ENCODE peak calls at places on chromosomes 11 and 22, in eight cellular contexts. One of them, this sample, is unnamed.

GRCh38 chr11:95228081-95228859 is 2.7 kb downstream of the SESN3 start:
- DNase-seq in left lung: no peak
- DNase-seq in adrenal gland: no peak
- DNase-seq in neural crest cell: no peak
- DNase-seq in GM13977: no peak
- DNase-seq in fibroblast of villous mesenchyme: no peak
- DNase-seq in Calu3: no peak
- DNase-seq in heart right ventricle: no peak
- DNase-seq in this sample: no peak

GRCh38 chr22:36606114-36606513 is 77.1 kb upstream of the EIF3D start:
- DNase-seq in neural crest cell: no peak
- DNase-seq in left lung: no peak
- DNase-seq in GM13977: no peak
- DNase-seq in Calu3: no peak
- DNase-seq in fibroblast of villous mesenchyme: no peak
- DNase-seq in adrenal gland: no peak
- DNase-seq in heart right ventricle: peak
- DNase-seq in this sample: no peak

GRCh38 chr11:121347805-121348204 is 55.2 kb downstream of the SC5D start:
- DNase-seq in Calu3: no peak
- DNase-seq in left lung: no peak
- DNase-seq in fibroblast of villous mesenchyme: no peak
- DNase-seq in heart right ventricle: no peak
- DNase-seq in adrenal gland: no peak
- DNase-seq in GM13977: no peak
- DNase-seq in neural crest cell: no peak
- DNase-seq in this sample: no peak

GRCh38 chr11:130478204-130478701 is 29.8 kb downstream of the ADAMTS15 start:
- DNase-seq in neural crest cell: no peak
- DNase-seq in left lung: peak
- DNase-seq in adrenal gland: peak
- DNase-seq in heart right ventricle: peak
- DNase-seq in fibroblast of villous mesenchyme: peak
- DNase-seq in Calu3: peak
- DNase-seq in GM13977: peak
- DNase-seq in this sample: no peak

GRCh38 chr11:114610984-114611944 is 15.7 kb upstream of the NXPE4 start:
- DNase-seq in Calu3: no peak
- DNase-seq in GM13977: no peak
- DNase-seq in heart right ventricle: no peak
- DNase-seq in fibroblast of villous mesenchyme: peak
- DNase-seq in neural crest cell: no peak
- DNase-seq in adrenal gland: peak
- DNase-seq in left lung: no peak
- DNase-seq in this sample: no peak

GRCh38 chr22:20756846-20757245 is 17.1 kb upstream of the SERPIND1 start:
- DNase-seq in adrenal gland: no peak
- DNase-seq in left lung: no peak
- DNase-seq in fibroblast of villous mesenchyme: no peak
- DNase-seq in GM13977: no peak
- DNase-seq in neural crest cell: no peak
- DNase-seq in heart right ventricle: no peak
- DNase-seq in Calu3: no peak
- DNase-seq in this sample: no peak

GRCh38 chr11:33692013-33692504 is 8.6 kb downstream of the C11orf91 start:
- DNase-seq in GM13977: no peak
- DNase-seq in left lung: peak
- DNase-seq in Calu3: peak
- DNase-seq in fibroblast of villous mesenchyme: peak
- DNase-seq in heart right ventricle: peak
- DNase-seq in neural crest cell: no peak
- DNase-seq in adrenal gland: peak
- DNase-seq in this sample: no peak

GRCh38 chr11:22875869-22876473 is 15.7 kb upstream of the CCDC179 start:
- DNase-seq in Calu3: peak
- DNase-seq in left lung: no peak
- DNase-seq in neural crest cell: peak
- DNase-seq in heart right ventricle: peak
- DNase-seq in GM13977: peak
- DNase-seq in adrenal gland: peak
- DNase-seq in fibroblast of villous mesenchyme: peak
- DNase-seq in this sample: no peak

GRCh38 chr11:110356769-110357671 is 60.6 kb upstream of the RDX start:
- DNase-seq in Calu3: peak
- DNase-seq in fibroblast of villous mesenchyme: peak
- DNase-seq in left lung: no peak
- DNase-seq in adrenal gland: peak
- DNase-seq in GM13977: no peak
- DNase-seq in neural crest cell: no peak
- DNase-seq in heart right ventricle: no peak
- DNase-seq in this sample: no peak

GRCh38 chr11:117064275-117064674 is 34.0 kb downstream of the SIK3 start:
- DNase-seq in left lung: no peak
- DNase-seq in Calu3: no peak
- DNase-seq in neural crest cell: no peak
- DNase-seq in adrenal gland: no peak
- DNase-seq in heart right ventricle: no peak
- DNase-seq in GM13977: no peak
- DNase-seq in fibroblast of villous mesenchyme: peak
- DNase-seq in this sample: no peak

GRCh38 chr11:102453286-102453797 is 777 bp upstream of the TMEM123 start:
- DNase-seq in GM13977: no peak
- DNase-seq in heart right ventricle: no peak
- DNase-seq in Calu3: no peak
- DNase-seq in fibroblast of villous mesenchyme: no peak
- DNase-seq in left lung: no peak
- DNase-seq in adrenal gland: no peak
- DNase-seq in neural crest cell: no peak
- DNase-seq in this sample: no peak

GRCh38 chr22:35212020-35212419 is 45.3 kb upstream of the HMGXB4 start:
- DNase-seq in neural crest cell: no peak
- DNase-seq in heart right ventricle: no peak
- DNase-seq in Calu3: no peak
- DNase-seq in left lung: no peak
- DNase-seq in GM13977: no peak
- DNase-seq in fibroblast of villous mesenchyme: peak
- DNase-seq in adrenal gland: peak
- DNase-seq in this sample: no peak

GRCh38 chr11:110447897-110448522 is 18.3 kb downstream of the FDX1 start:
- DNase-seq in neural crest cell: no peak
- DNase-seq in left lung: no peak
- DNase-seq in adrenal gland: no peak
- DNase-seq in heart right ventricle: no peak
- DNase-seq in Calu3: no peak
- DNase-seq in fibroblast of villous mesenchyme: no peak
- DNase-seq in GM13977: no peak
- DNase-seq in this sample: no peak

GRCh38 chr11:127362754-127363153 is 362.2 kb upstream of the KIRREL3 start:
- DNase-seq in adrenal gland: no peak
- DNase-seq in left lung: no peak
- DNase-seq in fibroblast of villous mesenchyme: no peak
- DNase-seq in neural crest cell: no peak
- DNase-seq in GM13977: no peak
- DNase-seq in heart right ventricle: no peak
- DNase-seq in Calu3: no peak
- DNase-seq in this sample: no peak

GRCh38 chr11:133938166-133938565 is 18.6 kb downstream of the IGSF9B start:
- DNase-seq in fibroblast of villous mesenchyme: no peak
- DNase-seq in left lung: no peak
- DNase-seq in GM13977: no peak
- DNase-seq in neural crest cell: no peak
- DNase-seq in adrenal gland: no peak
- DNase-seq in Calu3: no peak
- DNase-seq in heart right ventricle: no peak
- DNase-seq in this sample: no peak

GRCh38 chr22:35928273-35928798 is 100.3 kb downstream of the RBFOX2 start:
- DNase-seq in GM13977: no peak
- DNase-seq in left lung: no peak
- DNase-seq in neural crest cell: no peak
- DNase-seq in heart right ventricle: no peak
- DNase-seq in adrenal gland: no peak
- DNase-seq in fibroblast of villous mesenchyme: no peak
- DNase-seq in Calu3: no peak
- DNase-seq in this sample: no peak

GRCh38 chr11:65355013-65355775 is 643 bp downstream of the TIGD3 start:
- DNase-seq in GM13977: peak
- DNase-seq in Calu3: peak
- DNase-seq in neural crest cell: peak
- DNase-seq in fibroblast of villous mesenchyme: no peak
- DNase-seq in heart right ventricle: peak
- DNase-seq in left lung: no peak
- DNase-seq in adrenal gland: no peak
- DNase-seq in this sample: no peak

GRCh38 chr22:49925525-49926128 is 7.2 kb downstream of the CRELD2 start:
- DNase-seq in fibroblast of villous mesenchyme: no peak
- DNase-seq in adrenal gland: no peak
- DNase-seq in Calu3: no peak
- DNase-seq in GM13977: peak
- DNase-seq in neural crest cell: no peak
- DNase-seq in left lung: no peak
- DNase-seq in heart right ventricle: no peak
- DNase-seq in this sample: no peak

GRCh38 chr11:12163181-12163841 is 52.9 kb downstream of the MICAL2 start:
- DNase-seq in neural crest cell: no peak
- DNase-seq in heart right ventricle: peak
- DNase-seq in fibroblast of villous mesenchyme: peak
- DNase-seq in GM13977: no peak
- DNase-seq in adrenal gland: no peak
- DNase-seq in left lung: no peak
- DNase-seq in Calu3: no peak
- DNase-seq in this sample: no peak

GRCh38 chr22:36439481-36440271 is 41.8 kb downstream of the TXN2 start:
- DNase-seq in Calu3: peak
- DNase-seq in neural crest cell: no peak
- DNase-seq in fibroblast of villous mesenchyme: peak
- DNase-seq in left lung: peak
- DNase-seq in heart right ventricle: peak
- DNase-seq in adrenal gland: peak
- DNase-seq in GM13977: no peak
- DNase-seq in this sample: no peak

GRCh38 chr11:13782395-13783080 is 114.1 kb downstream of the FAR1 start:
- DNase-seq in heart right ventricle: no peak
- DNase-seq in GM13977: no peak
- DNase-seq in Calu3: no peak
- DNase-seq in fibroblast of villous mesenchyme: no peak
- DNase-seq in neural crest cell: no peak
- DNase-seq in adrenal gland: no peak
- DNase-seq in left lung: no peak
- DNase-seq in this sample: no peak

GRCh38 chr11:105092255-105093239 is 47.0 kb downstream of the CARD18 start:
- DNase-seq in Calu3: no peak
- DNase-seq in adrenal gland: no peak
- DNase-seq in neural crest cell: no peak
- DNase-seq in heart right ventricle: no peak
- DNase-seq in fibroblast of villous mesenchyme: peak
- DNase-seq in left lung: no peak
- DNase-seq in GM13977: no peak
- DNase-seq in this sample: no peak

GRCh38 chr11:7609521-7609920 is 63.8 kb downstream of the CYB5R2 start:
- DNase-seq in adrenal gland: no peak
- DNase-seq in Calu3: no peak
- DNase-seq in GM13977: no peak
- DNase-seq in neural crest cell: no peak
- DNase-seq in fibroblast of villous mesenchyme: peak
- DNase-seq in heart right ventricle: no peak
- DNase-seq in left lung: no peak
- DNase-seq in this sample: no peak

GRCh38 chr22:19619144-19620009 is 94.9 kb upstream of the SEPTIN5 start:
- DNase-seq in adrenal gland: no peak
- DNase-seq in Calu3: no peak
- DNase-seq in left lung: no peak
- DNase-seq in heart right ventricle: no peak
- DNase-seq in fibroblast of villous mesenchyme: no peak
- DNase-seq in neural crest cell: no peak
- DNase-seq in GM13977: peak
- DNase-seq in this sample: no peak
- TF ChIP-seq CTCF in adrenal gland: no peak
- TF ChIP-seq CTCF in Calu3: no peak
- TF ChIP-seq CTCF in left lung: no peak
- TF ChIP-seq CTCF in heart right ventricle: no peak
- TF ChIP-seq CTCF in fibroblast of villous mesenchyme: no peak
- TF ChIP-seq CTCF in neural crest cell: no peak
- TF ChIP-seq CTCF in GM13977: no peak
- TF ChIP-seq CTCF in this sample: no peak

GRCh38 chr11:119491753-119492455 is 68.9 kb upstream of the THY1 start:
- DNase-seq in neural crest cell: no peak
- DNase-seq in adrenal gland: no peak
- DNase-seq in fibroblast of villous mesenchyme: peak
- DNase-seq in left lung: no peak
- DNase-seq in heart right ventricle: no peak
- DNase-seq in Calu3: no peak
- DNase-seq in GM13977: no peak
- DNase-seq in this sample: no peak
- TF ChIP-seq CTCF in neural crest cell: peak
- TF ChIP-seq CTCF in adrenal gland: peak
- TF ChIP-seq CTCF in fibroblast of villous mesenchyme: peak
- TF ChIP-seq CTCF in left lung: no peak
- TF ChIP-seq CTCF in heart right ventricle: no peak
- TF ChIP-seq CTCF in Calu3: no peak
- TF ChIP-seq CTCF in GM13977: no peak
- TF ChIP-seq CTCF in this sample: peak

DNA sequence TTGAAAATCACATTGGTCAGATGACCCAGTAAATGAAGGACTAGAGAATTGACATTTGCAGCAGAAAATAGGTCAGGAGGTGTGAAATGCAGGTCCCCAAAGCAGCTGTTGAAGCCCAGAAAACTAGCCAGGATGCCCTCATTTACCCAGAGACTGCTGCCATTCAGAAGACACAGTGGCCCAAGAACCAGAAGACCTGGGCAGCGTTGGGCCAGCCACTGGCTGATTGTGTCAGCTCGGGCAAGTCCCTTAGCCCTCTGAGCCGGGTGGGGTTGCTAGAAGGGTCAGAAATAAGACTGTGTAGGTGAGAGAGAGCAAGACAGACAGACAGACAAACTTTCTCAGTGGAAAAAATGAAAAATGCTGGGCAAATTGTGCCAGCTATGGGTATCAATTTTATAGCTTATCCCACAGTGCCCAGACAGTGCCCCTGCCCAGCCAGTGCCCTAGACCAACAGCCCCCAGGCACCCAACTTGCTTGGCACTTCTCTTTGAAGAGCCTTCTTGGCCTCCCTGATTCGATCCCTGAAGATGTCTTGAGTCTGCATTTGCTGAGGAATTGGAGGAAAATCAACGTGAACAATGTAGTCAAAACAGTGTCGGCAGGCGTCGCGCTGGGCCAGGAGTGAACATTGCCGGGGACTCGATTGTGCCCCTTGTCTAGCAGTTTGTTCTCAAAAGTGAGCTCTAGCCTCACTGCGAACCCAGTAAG is 198.3 kb downstream of the MN1 start:
- DNase-seq in Calu3: no peak
- DNase-seq in heart right ventricle: no peak
- DNase-seq in neural crest cell: no peak
- DNase-seq in fibroblast of villous mesenchyme: no peak
- DNase-seq in GM13977: no peak
- DNase-seq in left lung: no peak
- DNase-seq in adrenal gland: no peak
- DNase-seq in this sample: no peak
- TF ChIP-seq CTCF in Calu3: no peak
- TF ChIP-seq CTCF in heart right ventricle: no peak
- TF ChIP-seq CTCF in neural crest cell: no peak
- TF ChIP-seq CTCF in fibroblast of villous mesenchyme: no peak
- TF ChIP-seq CTCF in GM13977: no peak
- TF ChIP-seq CTCF in left lung: no peak
- TF ChIP-seq CTCF in adrenal gland: no peak
- TF ChIP-seq CTCF in this sample: no peak

GRCh38 chr22:22125579-22126468 is 118.8 kb upstream of the VPREB1 start:
- DNase-seq in Calu3: no peak
- DNase-seq in GM13977: no peak
- DNase-seq in adrenal gland: no peak
- DNase-seq in fibroblast of villous mesenchyme: no peak
- DNase-seq in left lung: no peak
- DNase-seq in neural crest cell: no peak
- DNase-seq in heart right ventricle: no peak
- DNase-seq in this sample: no peak
- TF ChIP-seq CTCF in Calu3: no peak
- TF ChIP-seq CTCF in GM13977: no peak
- TF ChIP-seq CTCF in adrenal gland: no peak
- TF ChIP-seq CTCF in fibroblast of villous mesenchyme: no peak
- TF ChIP-seq CTCF in left lung: no peak
- TF ChIP-seq CTCF in neural crest cell: no peak
- TF ChIP-seq CTCF in heart right ventricle: no peak
- TF ChIP-seq CTCF in this sample: no peak